ENCODE peak calls at places on chromosomes 6 and 20, in five cellular contexts. U is stimulated activated CD4-positive, alpha-beta T cell treated with anti-CD3 and anti-CD28 coated beads, Interleukin-4, amount 100 ng/mL, for 24 hours; N is activated naive CD4-positive, alpha-beta T cell; I is psoas muscle; P is iris pigment epithelial cell. A is an unnamed sample.

GRCh38 chr6:125050663-125051318 is 88.6 kb downstream of the RNF217 start:
- DNase-seq in U (no peak), N (no peak), I (no peak), P (no peak), A (peak)

GRCh38 chr20:363319-364078 is 16.6 kb downstream of the NRSN2 start:
- DNase-seq in U (no peak), N (no peak), I (no peak), P (peak), A (no peak)

GRCh38 chr6:110628330-110628729 is 151.9 kb upstream of the SLC22A16 start:
- DNase-seq in U (no peak), N (no peak), I (no peak), P (peak), A (no peak)

GRCh38 chr20:50185426-50185825 is 5.2 kb upstream of the CEBPB start:
- DNase-seq in U (no peak), N (no peak), I (no peak), P (no peak), A (no peak)

GRCh38 chr6:18893540-18894269 is 506.6 kb downstream of the RNF144B start:
- DNase-seq in U (no peak), N (no peak), I (no peak), P (no peak), A (no peak)

GRCh38 chr6:27157461-27158315 is 89.8 kb upstream of the PRSS16 start:
- DNase-seq in U (peak), N (peak), I (peak), P (peak), A (peak)

GRCh38 chr20:17579369-17580039 is 9.6 kb downstream of the DSTN start:
- DNase-seq in U (no peak), N (no peak), I (no peak), P (no peak), A (no peak)

GRCh38 chr6:36847991-36848390 is 8.7 kb upstream of the CPNE5 start:
- DNase-seq in U (no peak), N (no peak), I (no peak), P (no peak), A (no peak)

GRCh38 chr20:41479113-41479512 is 112.5 kb upstream of the EMILIN3 start:
- DNase-seq in U (no peak), N (no peak), I (no peak), P (no peak), A (no peak)

GRCh38 chr6:122790740-122791679 is 2.0 kb downstream of the SMPDL3A start:
- DNase-seq in U (no peak), N (no peak), I (no peak), P (peak), A (peak)

GRCh38 chr20:53024121-53024520 is 52.0 kb downstream of the TSHZ2 start:
- DNase-seq in U (no peak), N (no peak), I (no peak), P (no peak), A (peak)

GRCh38 chr20:54995553-54995952 is 520.2 kb downstream of the DOK5 start:
- DNase-seq in U (no peak), N (no peak), I (no peak), P (no peak), A (peak)

GRCh38 chr6:4402477-4402976 is 267.2 kb upstream of the ECI2 start:
- DNase-seq in U (no peak), N (no peak), I (peak), P (peak), A (no peak)

GRCh38 chr6:155381856-155382690 is 67.8 kb upstream of the TFB1M start:
- DNase-seq in U (no peak), N (no peak), I (no peak), P (peak), A (no peak)

A was measured in NCI-H69.